ENCODE peak calls at places on chromosome 4, in four cellular contexts. R is T-helper 17 cell, N is cardiac muscle cell, E is ascending aorta. U is an unnamed sample. For H3K9me3, the result is how much of the 10 kb centered on the place peaks cover.

GRCh38 chr4:169268951-169269781 is 1.6 kb downstream of the SH3RF1 start:
- DNase-seq in N (peak), R (no peak), E (peak), U (no peak)

GRCh38 chr4:112862318-112862674 is 187.2 kb upstream of the ANK2 start:
- DNase-seq in R (no peak), N (no peak), E (no peak), U (no peak)

GRCh38 chr4:90543419-90544170 is 416.4 kb downstream of the CCSER1 start:
- DNase-seq in E (no peak), N (no peak), R (no peak), U (no peak)

GRCh38 chr4:100289530-100289888 is 99.2 kb upstream of the DDIT4L start:
- DNase-seq in R (no peak), N (no peak), E (no peak), U (no peak)

GRCh38 chr4:182922551-182923284 is 5.5 kb upstream of the DCTD start:
- DNase-seq in E (no peak), N (peak), R (no peak), U (no peak)

GRCh38 chr4:52870225-52870624 is 8.1 kb downstream of the RASL11B start:
- DNase-seq in N (no peak), E (no peak), R (no peak), U (no peak)

GRCh38 chr4:38489924-38490639 is 173.9 kb upstream of the KLF3 start:
- DNase-seq in E (no peak), R (no peak), N (peak), U (no peak)

GRCh38 chr4:168484626-168485025 is 4.3 kb upstream of the DDX60L start:
- DNase-seq in E (no peak), N (peak), R (no peak), U (no peak)

GRCh38 chr4:180203349-180203748 is 2039.9 kb upstream of the TENM3 start:
- DNase-seq in R (no peak), N (no peak), E (no peak), U (no peak)

GRCh38 chr4:40820101-40820500 is 70.3 kb downstream of the NSUN7 start:
- DNase-seq in N (no peak), E (no peak), R (no peak), U (no peak)

GRCh38 chr4:140092094-140092820 is 61.7 kb downstream of the MAML3 start:
- DNase-seq in R (no peak), N (no peak), E (no peak), U (no peak)

GRCh38 chr4:138259801-138260200 is 17.7 kb upstream of the SLC7A11 start:
- DNase-seq in R (no peak), N (peak), E (no peak), U (no peak)

GRCh38 chr4:122758033-122758432 is 25.5 kb downstream of the BBS12 start:
- DNase-seq in N (peak), E (no peak), R (no peak), U (no peak)

GRCh38 chr4:552059-552458 is 24.0 kb downstream of the TMEM271 start:
- DNase-seq in N (no peak), R (no peak), E (no peak), U (no peak)
- H3K9me3 ChIP-seq in N (under half), R (under half), E (under half), U (under half)

GRCh38 chr4:133148690-133149363 is at the start of gene PCDH10:
- DNase-seq in R (no peak), E (peak), N (peak), U (no peak)
- H3K9me3 ChIP-seq in R (under half), E (under half), N (under half), U (under half)

GRCh38 chr4:175035907-175036306 is 117.7 kb downstream of the ADAM29 start:
- DNase-seq in E (no peak), R (no peak), N (no peak), U (no peak)

GRCh38 chr4:175034007-175034406 is 115.8 kb downstream of the ADAM29 start:
- DNase-seq in R (no peak), N (no peak), E (no peak), U (no peak)

GRCh38 chr4:175033162-175033561 is 115.0 kb downstream of the ADAM29 start:
- DNase-seq in N (no peak), R (no peak), E (no peak), U (no peak)

DNA sequence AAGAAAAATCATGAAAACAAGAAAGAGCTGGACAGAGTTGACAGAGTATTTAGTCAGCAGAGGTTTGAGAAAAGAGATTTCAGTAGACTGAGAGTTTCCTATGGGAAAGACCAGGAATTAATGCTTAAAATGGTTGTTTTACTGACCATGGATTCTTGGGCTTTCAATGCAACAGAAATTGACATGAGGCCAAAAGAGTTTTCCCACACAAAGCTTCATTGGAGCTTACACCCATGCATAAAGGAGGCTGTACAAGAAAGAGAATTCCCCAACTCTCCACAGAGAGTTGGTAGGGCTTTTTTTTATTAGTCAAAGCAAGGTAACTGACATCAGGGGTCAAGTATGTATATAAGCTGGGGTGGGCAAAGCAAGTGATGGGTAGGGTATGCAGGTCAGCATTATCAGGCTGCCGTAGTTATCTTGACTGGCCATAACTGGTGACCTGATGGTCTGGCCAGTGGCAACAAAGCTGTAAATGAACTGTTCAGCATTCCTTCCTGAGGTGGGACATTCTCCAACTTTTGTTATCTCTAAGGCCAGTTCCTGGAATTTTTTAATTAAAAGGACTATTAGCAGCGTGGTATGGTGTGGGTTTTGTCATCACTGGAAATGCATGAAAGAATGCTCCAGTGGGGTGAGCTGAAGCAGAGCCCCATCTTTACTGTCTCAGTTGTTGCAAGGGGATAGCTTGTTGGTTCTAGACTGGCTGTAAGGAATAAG is 117.0 kb downstream of the ADAM29 start:
- DNase-seq in N (no peak), E (no peak), R (no peak), U (no peak)
- H3K9me3 ChIP-seq in N (under half), E (under half), R (under half), U (under half)

GRCh38 chr4:43435303-43435702 is 542.8 kb downstream of the GRXCR1 start:
- DNase-seq in R (no peak), N (no peak), E (no peak), U (no peak)
- H3K9me3 ChIP-seq in R (under half), N (under half), E (under half), U (under half)